ENCODE peak calls at places on chromosomes 11 and 22, in five cellular contexts. N, M, P, J and S are unnamed samples. For H3K27me3, the result is how much of the 10 kb centered on the place peaks cover.

GRCh38 chr11:19410032-19410431 is 169.3 kb upstream of the E2F8 start:
- ATAC-seq in P (no peak), J (no peak), N (no peak), M (no peak), S (no peak)

GRCh38 chr11:110090466-110091026 is 2.6 kb upstream of the ZC3H12C start:
- ATAC-seq in J (no peak), P (no peak), N (no peak), M (no peak), S (no peak)

GRCh38 chr11:11789735-11790369 is 51.9 kb upstream of the USP47 start:
- ATAC-seq in N (no peak), J (no peak), M (no peak), P (no peak), S (no peak)

GRCh38 chr11:64803846-64804345 is 882 bp upstream of the MAP4K2 start:
- ATAC-seq in P (no peak), N (no peak), M (no peak), J (peak), S (peak)

GRCh38 chr11:104060004-104060403 is 23.6 kb downstream of the DDI1 start:
- ATAC-seq in M (no peak), N (no peak), P (no peak), J (no peak), S (peak)

GRCh38 chr11:60657880-60658279 is 41.5 kb upstream of the MS4A8 start:
- ATAC-seq in M (no peak), J (peak), P (no peak), N (peak), S (no peak)

GRCh38 chr22:22770280-22770871 is 117.2 kb upstream of the IGLL5 start:
- ATAC-seq in N (peak), P (peak), M (peak), J (peak), S (no peak)

GRCh38 chr22:23248583-23248982 is 68.3 kb downstream of the BCR start:
- ATAC-seq in J (peak), P (no peak), M (no peak), N (peak), S (no peak)

GRCh38 chr11:64324692-64325469 is 7.0 kb downstream of the PRDX5 start:
- ATAC-seq in N (no peak), P (no peak), J (peak), M (no peak), S (no peak)

GRCh38 chr11:114196994-114197702 is 99.1 kb upstream of the NNMT start:
- ATAC-seq in P (no peak), M (peak), J (no peak), N (no peak), S (peak)

GRCh38 chr11:115222218-115222862 is 281.9 kb downstream of the CADM1 start:
- ATAC-seq in P (peak), N (no peak), J (peak), M (peak), S (no peak)

GRCh38 chr22:21632237-21632895 is at the start of gene CCDC116:
- ATAC-seq in N (no peak), J (peak), M (peak), P (peak), S (no peak)

GRCh38 chr22:17629167-17629489 is 579 bp upstream of the ATP6V1E1 start:
- ATAC-seq in N (no peak), J (peak), P (no peak), M (peak), S (no peak)

GRCh38 chr11:65979261-65979759 is 17.8 kb downstream of the SART1 start:
- ATAC-seq in J (no peak), M (no peak), N (no peak), P (no peak), S (no peak)

GRCh38 chr11:76177250-76177686 is 29.0 kb downstream of the WNT11 start:
- ATAC-seq in J (no peak), N (no peak), M (no peak), P (no peak), S (no peak)

GRCh38 chr22:39947488-39948216 is 12.5 kb upstream of the TMA7B start:
- ATAC-seq in J (no peak), N (peak), P (no peak), M (no peak), S (no peak)

GRCh38 chr11:122785156-122785605 is 53.1 kb upstream of the CRTAM start:
- ATAC-seq in P (no peak), J (no peak), N (no peak), M (no peak), S (no peak)

GRCh38 chr11:71120346-71120963 is 131.9 kb downstream of the SHANK2 start:
- ATAC-seq in N (peak), P (no peak), M (no peak), J (peak), S (no peak)

GRCh38 chr11:97389270-97389669 is 999.5 kb downstream of the JRKL start:
- ATAC-seq in M (no peak), N (no peak), P (no peak), J (no peak), S (no peak)

GRCh38 chr11:14539867-14540475 is 19.8 kb upstream of the PSMA1 start:
- ATAC-seq in M (no peak), N (no peak), J (peak), P (no peak), S (peak)

GRCh38 chr22:26599505-26599904 is 9.6 kb upstream of the TPST2 start:
- ATAC-seq in J (no peak), N (no peak), P (no peak), M (no peak), S (no peak)

GRCh38 chr11:131649861-131650260 is 279.4 kb downstream of the NTM start:
- ATAC-seq in P (no peak), N (no peak), J (no peak), M (no peak), S (no peak)
- H3K27me3 ChIP-seq in P (under half), N (under half), J (under half), M (under half), S (under half)

GRCh38 chr11:33980896-33981295 is 70.6 kb upstream of the CAPRIN1 start:
- ATAC-seq in P (no peak), M (no peak), J (no peak), N (no peak), S (no peak)

GRCh38 chr11:33982661-33983060 is 68.9 kb upstream of the CAPRIN1 start:
- ATAC-seq in J (no peak), M (no peak), N (no peak), P (no peak), S (no peak)

GRCh38 chr11:33987545-33987944 is 64.0 kb upstream of the CAPRIN1 start:
- ATAC-seq in P (no peak), N (no peak), M (no peak), J (no peak), S (no peak)

GRCh38 chr11:33987975-33988580 is 63.5 kb upstream of the CAPRIN1 start:
- ATAC-seq in P (peak), M (peak), J (peak), N (peak), S (peak)

GRCh38 chr11:33984682-33985389 is 66.7 kb upstream of the CAPRIN1 start:
- ATAC-seq in M (no peak), P (no peak), J (no peak), N (no peak), S (no peak)
- TF ChIP-seq CTCF in M (no peak), P (no peak), J (no peak), N (no peak), S (no peak)

DNA sequence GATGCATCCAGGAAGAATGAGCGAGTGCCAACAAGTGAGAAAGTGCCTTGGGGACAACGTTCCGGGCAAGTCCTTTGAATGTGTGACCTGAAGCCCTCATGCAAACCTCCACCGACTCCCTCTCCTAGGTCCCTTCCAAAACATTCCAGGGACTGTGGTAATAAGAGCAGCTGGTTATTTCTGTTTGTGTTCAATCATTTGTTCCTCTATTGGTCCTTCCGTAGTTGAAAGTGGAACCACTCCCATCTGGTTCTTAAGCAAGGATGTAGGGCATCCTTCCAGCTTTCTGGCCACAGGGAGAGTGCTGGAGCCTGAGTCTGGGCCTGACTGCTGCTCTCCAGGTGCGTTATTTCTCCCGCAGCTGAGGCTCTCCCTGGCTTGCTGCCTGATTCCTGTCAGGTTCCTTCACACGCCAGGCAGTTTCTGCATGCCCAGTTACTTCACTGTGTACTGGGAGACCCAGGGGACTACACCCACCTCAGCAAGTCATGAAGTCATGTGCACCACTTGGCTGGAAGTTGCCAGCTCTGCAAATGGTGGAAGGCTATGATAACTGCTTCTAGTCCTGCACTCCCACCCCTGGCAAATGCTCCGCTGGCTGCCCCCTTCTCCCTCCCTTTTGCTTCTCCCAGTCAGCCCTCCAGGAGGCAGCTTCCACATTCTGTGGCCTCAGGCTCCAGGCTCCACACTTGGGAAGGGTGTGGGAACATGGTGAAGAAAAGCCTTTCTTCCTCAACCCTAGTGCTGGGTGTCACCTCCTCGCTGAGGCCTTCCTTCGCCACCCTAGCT is 4.0 kb upstream of the ALX4 start:
- ATAC-seq in P (no peak), M (no peak), N (no peak), J (no peak), S (peak)
- H3K27me3 ChIP-seq in P (half or more), M (under half), N (under half), J (half or more), S (half or more)

GRCh38 chr11:13355191-13355590 is 77.6 kb downstream of the BMAL1 start:
- ATAC-seq in N (no peak), M (no peak), J (no peak), P (no peak), S (no peak)

GRCh38 chr11:13358871-13359270 is 81.3 kb downstream of the BMAL1 start:
- ATAC-seq in N (no peak), M (no peak), J (no peak), P (no peak), S (no peak)

GRCh38 chr11:13357232-13357631 is 79.6 kb downstream of the BMAL1 start:
- ATAC-seq in J (peak), M (no peak), P (no peak), N (no peak), S (no peak)

GRCh38 chr11:13352711-13353110 is 75.1 kb downstream of the BMAL1 start:
- ATAC-seq in P (no peak), J (no peak), M (no peak), N (no peak), S (no peak)

GRCh38 chr11:13354335-13354734 is 76.7 kb downstream of the BMAL1 start:
- ATAC-seq in N (no peak), M (no peak), P (no peak), J (peak), S (no peak)
- TF ChIP-seq CTCF in N (peak), M (no peak), P (no peak), J (peak), S (no peak)

GRCh38 chr11:131823772-131824171 is 453.4 kb downstream of the NTM start:
- ATAC-seq in J (no peak), P (no peak), N (no peak), M (no peak), S (no peak)
- H3K27me3 ChIP-seq in J (under half), P (under half), N (under half), M (under half), S (under half)

GRCh38 chr22:29883831-29884139 is 811 bp downstream of the MTMR3 start:
- ATAC-seq in M (no peak), N (no peak), P (no peak), J (peak), S (no peak)

GRCh38 chr22:29882716-29883044 is 294 bp upstream of the MTMR3 start:
- ATAC-seq in N (no peak), J (peak), M (no peak), P (peak), S (no peak)

GRCh38 chr22:29886601-29887000 is 3.6 kb downstream of the MTMR3 start:
- ATAC-seq in N (no peak), J (no peak), P (no peak), M (no peak), S (no peak)

GRCh38 chr22:29885610-29886009 is 2.6 kb downstream of the MTMR3 start:
- ATAC-seq in N (no peak), P (no peak), M (no peak), J (no peak), S (no peak)

GRCh38 chr22:29883045-29883830 is at the start of gene MTMR3:
- ATAC-seq in M (peak), N (peak), P (peak), J (peak), S (peak)
- TF ChIP-seq CTCF in M (peak), N (peak), P (peak), J (peak), S (peak)